ENCODE peak calls at places on chromosomes 4 and X, in ten cellular contexts. R is suprapubic skin; I is HCT116; Y is CD8-positive, alpha-beta memory T cell; L is H9; F is CD4-positive, alpha-beta T cell; V is stomach; T is tibial artery; O is NT2/D1; G is IMR-90. Z is an unnamed sample.
A peak's percentile ranks its signal among the peaks of the same experiment; 100 is the strongest.

GRCh38 chrX:35858916-35859315 is 60.6 kb upstream of the CFAP47 start:
- DNase-seq in R (no peak), I (no peak), Y (no peak), L (no peak), F (no peak), V (no peak), T (no peak), O (no peak), G (no peak), Z (no peak)

GRCh38 chrX:153595387-153595786 is 3.6 kb downstream of the CCNQ start:
- DNase-seq in R (no peak), I (no peak), Y (no peak), L (no peak), F (no peak), V (no peak), T (no peak), O (no peak), G (no peak), Z (no peak)

GRCh38 chr4:108172231-108172779 is 3.6 kb upstream of the LEF1 start:
- DNase-seq in R (no peak), I (no peak), Y (no peak), L (peak; percentile 44), F (no peak), V (no peak), T (no peak), O (no peak), G (no peak), Z (peak; percentile 19)

GRCh38 chr4:88761342-88761741 is 63.7 kb upstream of the NAP1L5 start:
- DNase-seq in R (no peak), I (no peak), Y (no peak), L (no peak), F (no peak), V (no peak), T (no peak), O (no peak), G (no peak), Z (no peak)

GRCh38 chrX:51155157-51155556 is 177.5 kb upstream of the NUDT10 start:
- DNase-seq in R (no peak), I (no peak), Y (no peak), L (no peak), F (no peak), V (no peak), T (no peak), O (no peak), G (no peak), Z (no peak)

GRCh38 chr4:138522366-138522765 is 280.2 kb upstream of the SLC7A11 start:
- DNase-seq in R (no peak), I (peak; percentile 6), Y (no peak), L (peak; percentile 31), F (no peak), V (no peak), T (no peak), O (peak; percentile 16), G (peak; percentile 40), Z (no peak)

GRCh38 chrX:619451-619811 is 11.2 kb upstream of the SHOX start:
- DNase-seq in R (no peak), I (no peak), Y (no peak), L (no peak), F (no peak), V (no peak), T (no peak), O (no peak), G (no peak), Z (no peak)

GRCh38 chrX:132489256-132490085 is 633 bp upstream of the MBNL3 start:
- DNase-seq in R (no peak), I (no peak), Y (peak; percentile 50), L (peak; percentile 38), F (peak; percentile 45), V (peak; percentile 78), T (peak; percentile 62), O (no peak), G (peak; percentile 2), Z (peak; percentile 39)

GRCh38 chr4:177283167-177283566 is 26.5 kb upstream of the NEIL3 start:
- DNase-seq in R (no peak), I (no peak), Y (no peak), L (no peak), F (no peak), V (no peak), T (no peak), O (no peak), G (peak; percentile 74), Z (no peak)

GRCh38 chrX:130299279-130300009 is 30.7 kb upstream of the ZNF280C start:
- DNase-seq in R (no peak), I (no peak), Y (no peak), L (peak; percentile 33), F (no peak), V (peak; percentile 44), T (no peak), O (no peak), G (no peak), Z (no peak)

GRCh38 chr4:167219090-167219489 is 15.2 kb downstream of the SPOCK3 start:
- DNase-seq in R (no peak), I (no peak), Y (no peak), L (no peak), F (no peak), V (no peak), T (no peak), O (no peak), G (no peak), Z (no peak)

GRCh38 chrX:154529206-154529612 is 13.2 kb upstream of the FAM3A start:
- DNase-seq in R (no peak), I (no peak), Y (no peak), L (no peak), F (no peak), V (no peak), T (no peak), O (no peak), G (peak; percentile 15), Z (no peak)

GRCh38 chr4:180665994-180666818 is 1577.0 kb upstream of the TENM3 start:
- DNase-seq in R (no peak), I (peak; percentile 76), Y (no peak), L (peak; percentile 50), F (no peak), V (no peak), T (no peak), O (peak; percentile 36), G (peak; percentile 63), Z (no peak)

GRCh38 chr4:123790681-123791080 is 394.1 kb downstream of the SPRY1 start:
- DNase-seq in R (no peak), I (no peak), Y (no peak), L (no peak), F (no peak), V (no peak), T (no peak), O (no peak), G (peak; percentile 31), Z (no peak)

GRCh38 chr4:170589597-170590191 is 499.9 kb upstream of the AADAT start:
- DNase-seq in R (no peak), I (peak; percentile 51), Y (no peak), L (no peak), F (no peak), V (no peak), T (no peak), O (no peak), G (no peak), Z (no peak)

GRCh38 chrX:53316860-53317237 is 35.5 kb upstream of the IQSEC2 start:
- DNase-seq in R (no peak), I (no peak), Y (no peak), L (no peak), F (no peak), V (no peak), T (no peak), O (no peak), G (no peak), Z (no peak)

DNA sequence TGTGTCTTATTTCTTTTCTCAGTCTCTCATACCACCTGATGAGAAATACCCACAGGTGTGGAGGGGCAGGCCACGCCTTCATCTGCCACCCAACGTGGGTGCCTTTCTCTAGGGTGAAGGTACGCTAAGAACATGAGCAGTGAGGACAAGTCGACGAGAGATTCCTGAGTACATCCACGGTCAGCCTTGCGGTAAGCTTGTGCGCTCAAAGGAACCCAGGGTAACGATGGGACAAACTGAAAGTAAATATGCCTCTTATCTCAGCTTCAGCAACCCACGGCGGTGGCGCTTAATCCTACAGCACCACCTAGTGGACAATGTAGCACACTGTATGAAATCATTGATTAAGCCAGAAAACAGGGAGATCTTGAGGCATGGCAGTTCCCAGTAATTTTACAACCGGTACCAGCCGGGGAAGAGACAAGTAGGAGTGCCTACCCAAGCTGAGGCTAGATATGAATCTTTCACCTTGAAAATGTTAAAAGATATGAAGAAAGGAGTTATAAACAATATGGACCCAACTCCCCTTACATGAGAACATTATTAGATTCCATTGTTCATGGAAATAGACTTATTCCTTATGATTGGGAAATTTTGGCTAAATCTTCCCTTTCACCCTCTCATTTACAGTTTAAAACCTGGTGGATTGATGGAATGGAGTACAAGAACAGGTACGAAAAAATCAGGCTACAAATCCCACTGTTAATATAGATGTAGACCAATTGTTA is 63.0 kb downstream of the ZNF732 start:
- DNase-seq in R (no peak), I (no peak), Y (peak; percentile 67), L (peak; percentile 43), F (peak; percentile 52), V (peak; percentile 72), T (peak; percentile 74), O (peak; percentile 66), G (peak; percentile 13), Z (peak; percentile 37)
- H3K9me3 ChIP-seq in R (peaks cover 6% of the 10 kb centered on the region), I (peaks cover 4% of the 10 kb centered on the region), Y (no peaks in the 10 kb centered on the region), L (peaks cover 32% of the 10 kb centered on the region), F (no peaks in the 10 kb centered on the region), V (no peaks in the 10 kb centered on the region), T (no peaks in the 10 kb centered on the region), O (peaks cover 71% of the 10 kb centered on the region), G (peaks cover 13% of the 10 kb centered on the region), Z (no peaks in the 10 kb centered on the region)

GRCh38 chrX:81294101-81294500 is 92.2 kb downstream of the SH3BGRL start:
- DNase-seq in R (no peak), I (no peak), Y (no peak), L (no peak), F (no peak), V (no peak), T (no peak), O (no peak), G (no peak), Z (no peak)
- H3K9me3 ChIP-seq in R (no peaks in the 10 kb centered on the region), I (no peaks in the 10 kb centered on the region), Y (peaks cover 3% of the 10 kb centered on the region), L (peaks cover 44% of the 10 kb centered on the region), F (no peaks in the 10 kb centered on the region), V (no peaks in the 10 kb centered on the region), T (no peaks in the 10 kb centered on the region), O (peaks cover 35% of the 10 kb centered on the region), G (peaks cover 10% of the 10 kb centered on the region), Z (no peaks in the 10 kb centered on the region)

DNA sequence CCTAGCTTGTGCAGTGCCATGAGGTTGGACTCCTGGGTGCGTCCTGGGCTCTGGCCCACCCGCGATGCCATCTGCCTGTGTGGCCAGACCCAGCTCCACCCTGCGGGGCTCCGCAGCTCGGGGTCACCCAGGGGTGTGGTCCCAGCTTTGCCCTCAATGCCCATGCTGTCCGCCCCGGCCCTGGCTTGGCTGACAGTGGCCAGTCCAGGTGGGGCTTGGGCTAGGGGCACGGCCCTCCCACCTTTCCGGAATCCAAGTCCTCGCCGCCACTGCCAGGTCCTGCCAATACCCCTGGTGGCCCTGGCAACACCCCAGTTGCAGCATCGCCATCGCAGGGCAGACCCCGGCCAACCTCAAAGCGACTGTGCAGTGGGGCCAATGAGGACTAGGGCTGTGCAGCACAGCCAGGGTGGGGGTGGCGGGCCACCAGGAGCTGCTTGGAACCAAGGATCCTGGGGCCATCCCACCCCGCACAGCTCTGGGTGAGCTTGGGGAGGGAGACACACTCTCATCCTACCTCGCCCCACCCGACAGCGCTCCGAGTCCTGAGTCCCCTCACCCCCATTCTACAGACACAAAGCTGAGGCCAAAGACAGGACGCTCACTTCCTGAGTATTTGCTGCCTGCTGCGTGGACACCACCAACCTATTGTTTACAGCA is 80.9 kb downstream of the ZNF718 start:
- DNase-seq in R (no peak), I (no peak), Y (no peak), L (no peak), F (no peak), V (no peak), T (no peak), O (no peak), G (no peak), Z (no peak)
- H3K9me3 ChIP-seq in R (peaks cover 14% of the 10 kb centered on the region), I (peaks cover 19% of the 10 kb centered on the region), Y (peaks cover 10% of the 10 kb centered on the region), L (peaks cover 70% of the 10 kb centered on the region), F (peaks cover 57% of the 10 kb centered on the region), V (no peaks in the 10 kb centered on the region), T (no peaks in the 10 kb centered on the region), O (peaks cover 69% of the 10 kb centered on the region), G (peaks cover 34% of the 10 kb centered on the region), Z (peaks cover 18% of the 10 kb centered on the region)

GRCh38 chr4:61468091-61468720 is 268.1 kb downstream of the ADGRL3 start:
- DNase-seq in R (no peak), I (no peak), Y (no peak), L (no peak), F (no peak), V (no peak), T (no peak), O (no peak), G (peak; percentile 58), Z (no peak)
- H3K9me3 ChIP-seq in R (no peaks in the 10 kb centered on the region), I (peaks cover 21% of the 10 kb centered on the region), Y (no peaks in the 10 kb centered on the region), L (no peaks in the 10 kb centered on the region), F (no peaks in the 10 kb centered on the region), V (no peaks in the 10 kb centered on the region), T (no peaks in the 10 kb centered on the region), O (no peaks in the 10 kb centered on the region), G (no peaks in the 10 kb centered on the region), Z (peaks cover 2% of the 10 kb centered on the region)